ENCODE peak calls at places on chromosomes 4 and X, in ten cellular contexts. One of them, this sample, is unnamed.

GRCh38 chr4:37453004-37453360 is 208.4 kb downstream of the NWD2 start:
- DNase-seq in iPS-NIHi11: peak
- DNase-seq in EL: peak
- DNase-seq in activated T-cell treated with anti-CD3 and anti-CD28 coated beads, Interleukin-2, amount 50 U/mL, for 1 hour: no peak
- DNase-seq in NCI-H1092: peak
- DNase-seq in GM12865: peak
- DNase-seq in aorta: no peak
- DNase-seq in activated naive CD8-positive, alpha-beta T cell treated with anti-CD3 and anti-CD28 coated beads, Interleukin-2, amount 50 U/mL, for 24 hours: peak
- DNase-seq in fibroblast of lung: peak
- DNase-seq in germinal center: peak
- DNase-seq in this sample: no peak

GRCh38 chrX:43559643-43560042 is 96.5 kb upstream of the MAOA start:
- DNase-seq in iPS-NIHi11: peak
- DNase-seq in EL: peak
- DNase-seq in activated T-cell treated with anti-CD3 and anti-CD28 coated beads, Interleukin-2, amount 50 U/mL, for 1 hour: peak
- DNase-seq in NCI-H1092: peak
- DNase-seq in GM12865: peak
- DNase-seq in aorta: peak
- DNase-seq in activated naive CD8-positive, alpha-beta T cell treated with anti-CD3 and anti-CD28 coated beads, Interleukin-2, amount 50 U/mL, for 24 hours: peak
- DNase-seq in fibroblast of lung: peak
- DNase-seq in germinal center: peak
- DNase-seq in this sample: no peak

GRCh38 chrX:56761167-56761566 is 32.1 kb downstream of the NBDY start:
- DNase-seq in iPS-NIHi11: no peak
- DNase-seq in EL: no peak
- DNase-seq in activated T-cell treated with anti-CD3 and anti-CD28 coated beads, Interleukin-2, amount 50 U/mL, for 1 hour: no peak
- DNase-seq in NCI-H1092: no peak
- DNase-seq in GM12865: no peak
- DNase-seq in aorta: no peak
- DNase-seq in activated naive CD8-positive, alpha-beta T cell treated with anti-CD3 and anti-CD28 coated beads, Interleukin-2, amount 50 U/mL, for 24 hours: no peak
- DNase-seq in fibroblast of lung: no peak
- DNase-seq in germinal center: no peak
- DNase-seq in this sample: no peak

GRCh38 chr4:184349283-184350039 is 124.9 kb downstream of the IRF2 start:
- DNase-seq in iPS-NIHi11: no peak
- DNase-seq in EL: no peak
- DNase-seq in activated T-cell treated with anti-CD3 and anti-CD28 coated beads, Interleukin-2, amount 50 U/mL, for 1 hour: no peak
- DNase-seq in NCI-H1092: no peak
- DNase-seq in GM12865: no peak
- DNase-seq in aorta: no peak
- DNase-seq in activated naive CD8-positive, alpha-beta T cell treated with anti-CD3 and anti-CD28 coated beads, Interleukin-2, amount 50 U/mL, for 24 hours: no peak
- DNase-seq in fibroblast of lung: no peak
- DNase-seq in germinal center: no peak
- DNase-seq in this sample: no peak

GRCh38 chr4:109648266-109648996 is 54.8 kb downstream of the CASP6 start:
- DNase-seq in iPS-NIHi11: no peak
- DNase-seq in EL: no peak
- DNase-seq in activated T-cell treated with anti-CD3 and anti-CD28 coated beads, Interleukin-2, amount 50 U/mL, for 1 hour: no peak
- DNase-seq in NCI-H1092: no peak
- DNase-seq in GM12865: peak
- DNase-seq in aorta: no peak
- DNase-seq in activated naive CD8-positive, alpha-beta T cell treated with anti-CD3 and anti-CD28 coated beads, Interleukin-2, amount 50 U/mL, for 24 hours: no peak
- DNase-seq in fibroblast of lung: no peak
- DNase-seq in germinal center: no peak
- DNase-seq in this sample: no peak

GRCh38 chr4:132614682-132615081 is 534.4 kb upstream of the PCDH10 start:
- DNase-seq in iPS-NIHi11: no peak
- DNase-seq in EL: no peak
- DNase-seq in activated T-cell treated with anti-CD3 and anti-CD28 coated beads, Interleukin-2, amount 50 U/mL, for 1 hour: no peak
- DNase-seq in NCI-H1092: no peak
- DNase-seq in GM12865: no peak
- DNase-seq in aorta: no peak
- DNase-seq in activated naive CD8-positive, alpha-beta T cell treated with anti-CD3 and anti-CD28 coated beads, Interleukin-2, amount 50 U/mL, for 24 hours: no peak
- DNase-seq in fibroblast of lung: peak
- DNase-seq in germinal center: no peak
- DNase-seq in this sample: no peak

GRCh38 chr4:96736352-96736889 is 896.5 kb downstream of the PDHA2 start:
- DNase-seq in iPS-NIHi11: peak
- DNase-seq in EL: no peak
- DNase-seq in activated T-cell treated with anti-CD3 and anti-CD28 coated beads, Interleukin-2, amount 50 U/mL, for 1 hour: no peak
- DNase-seq in NCI-H1092: no peak
- DNase-seq in GM12865: no peak
- DNase-seq in aorta: no peak
- DNase-seq in activated naive CD8-positive, alpha-beta T cell treated with anti-CD3 and anti-CD28 coated beads, Interleukin-2, amount 50 U/mL, for 24 hours: no peak
- DNase-seq in fibroblast of lung: peak
- DNase-seq in germinal center: no peak
- DNase-seq in this sample: no peak

GRCh38 chr4:101835121-101835904 is 44.8 kb downstream of the BANK1 start:
- DNase-seq in iPS-NIHi11: peak
- DNase-seq in EL: peak
- DNase-seq in activated T-cell treated with anti-CD3 and anti-CD28 coated beads, Interleukin-2, amount 50 U/mL, for 1 hour: no peak
- DNase-seq in NCI-H1092: peak
- DNase-seq in GM12865: no peak
- DNase-seq in aorta: no peak
- DNase-seq in activated naive CD8-positive, alpha-beta T cell treated with anti-CD3 and anti-CD28 coated beads, Interleukin-2, amount 50 U/mL, for 24 hours: no peak
- DNase-seq in fibroblast of lung: peak
- DNase-seq in germinal center: no peak
- DNase-seq in this sample: no peak

GRCh38 chrX:21756785-21757529 is 959 bp downstream of the SMPX start:
- DNase-seq in iPS-NIHi11: no peak
- DNase-seq in EL: no peak
- DNase-seq in activated T-cell treated with anti-CD3 and anti-CD28 coated beads, Interleukin-2, amount 50 U/mL, for 1 hour: no peak
- DNase-seq in NCI-H1092: no peak
- DNase-seq in GM12865: no peak
- DNase-seq in aorta: no peak
- DNase-seq in activated naive CD8-positive, alpha-beta T cell treated with anti-CD3 and anti-CD28 coated beads, Interleukin-2, amount 50 U/mL, for 24 hours: no peak
- DNase-seq in fibroblast of lung: no peak
- DNase-seq in germinal center: no peak
- DNase-seq in this sample: no peak

GRCh38 chr4:73964862-73965611 is 16.8 kb downstream of the PF4 start:
- DNase-seq in iPS-NIHi11: peak
- DNase-seq in EL: peak
- DNase-seq in activated T-cell treated with anti-CD3 and anti-CD28 coated beads, Interleukin-2, amount 50 U/mL, for 1 hour: no peak
- DNase-seq in NCI-H1092: no peak
- DNase-seq in GM12865: peak
- DNase-seq in aorta: no peak
- DNase-seq in activated naive CD8-positive, alpha-beta T cell treated with anti-CD3 and anti-CD28 coated beads, Interleukin-2, amount 50 U/mL, for 24 hours: no peak
- DNase-seq in fibroblast of lung: no peak
- DNase-seq in germinal center: no peak
- DNase-seq in this sample: no peak

GRCh38 chr4:68278045-68278444 is 32.6 kb upstream of the TMPRSS11B start:
- DNase-seq in iPS-NIHi11: no peak
- DNase-seq in EL: no peak
- DNase-seq in activated T-cell treated with anti-CD3 and anti-CD28 coated beads, Interleukin-2, amount 50 U/mL, for 1 hour: no peak
- DNase-seq in NCI-H1092: no peak
- DNase-seq in GM12865: no peak
- DNase-seq in aorta: no peak
- DNase-seq in activated naive CD8-positive, alpha-beta T cell treated with anti-CD3 and anti-CD28 coated beads, Interleukin-2, amount 50 U/mL, for 24 hours: no peak
- DNase-seq in fibroblast of lung: no peak
- DNase-seq in germinal center: no peak
- DNase-seq in this sample: no peak

GRCh38 chrX:41686788-41687187 is 2.0 kb upstream of the GPR34 start:
- DNase-seq in iPS-NIHi11: no peak
- DNase-seq in EL: no peak
- DNase-seq in activated T-cell treated with anti-CD3 and anti-CD28 coated beads, Interleukin-2, amount 50 U/mL, for 1 hour: no peak
- DNase-seq in NCI-H1092: no peak
- DNase-seq in GM12865: no peak
- DNase-seq in aorta: no peak
- DNase-seq in activated naive CD8-positive, alpha-beta T cell treated with anti-CD3 and anti-CD28 coated beads, Interleukin-2, amount 50 U/mL, for 24 hours: no peak
- DNase-seq in fibroblast of lung: no peak
- DNase-seq in germinal center: peak
- DNase-seq in this sample: no peak

This sample was measured in posterior vena cava.